ENCODE peak calls at places on chromosomes 1 and 21, in four cellular contexts. N, V, F and P are unnamed samples.

GRCh38 chr1:60103186-60103585 is 29.6 kb upstream of the C1orf87 start:
- DNase-seq in F (no peak), V (no peak), N (no peak), P (no peak)

GRCh38 chr1:228307218-228308023 is 99.2 kb downstream of the TRIM11 start:
- DNase-seq in V (no peak), N (peak; percentile 45), F (no peak), P (no peak)

GRCh38 chr1:100164702-100165101 is 13.4 kb downstream of the LRRC39 start:
- DNase-seq in V (no peak), F (no peak), N (no peak), P (no peak)

GRCh38 chr1:64268653-64269557 is 65.5 kb downstream of the UBE2U start:
- DNase-seq in N (no peak), F (peak; percentile 88), V (peak; percentile 73), P (peak; percentile 47)

GRCh38 chr1:72649974-72650373 is 367.6 kb upstream of the NEGR1 start:
- DNase-seq in V (no peak), N (no peak), F (no peak), P (no peak)

GRCh38 chr1:235093013-235093618 is 35.5 kb downstream of the TOMM20 start:
- DNase-seq in F (peak; percentile 78), N (no peak), V (no peak), P (no peak)

GRCh38 chr1:15328245-15328784 is 81.3 kb downstream of the FHAD1 start:
- DNase-seq in F (no peak), N (peak; percentile 24), V (no peak), P (no peak)

GRCh38 chr21:45306832-45307571 is 19.3 kb upstream of the POFUT2 start:
- DNase-seq in V (no peak), F (peak; percentile 73), N (peak; percentile 72), P (no peak)

GRCh38 chr1:223776075-223776814 is 63.9 kb downstream of the CAPN2 start:
- DNase-seq in F (no peak), N (no peak), V (no peak), P (peak; percentile 17)

GRCh38 chr1:34370748-34371147 is 194.0 kb downstream of the C1orf94 start:
- DNase-seq in N (no peak), F (no peak), V (no peak), P (no peak)

GRCh38 chr1:25173809-25174320 is 58.4 kb downstream of the SYF2 start:
- DNase-seq in V (no peak), F (no peak), N (no peak), P (no peak)

GRCh38 chr1:18711003-18711402 is 80.4 kb downstream of the PAX7 start:
- DNase-seq in F (no peak), V (no peak), N (no peak), P (no peak)

GRCh38 chr1:217343907-217344306 is 287.0 kb downstream of the GPATCH2 start:
- DNase-seq in N (no peak), F (peak; percentile 21), V (no peak), P (no peak)

GRCh38 chr1:156750191-156750931 is 1.1 kb downstream of the HDGF start:
- DNase-seq in N (peak; percentile 52), F (peak; percentile 17), V (peak; percentile 85), P (no peak)

GRCh38 chr1:50974618-50974935 is 4.5 kb downstream of the CDKN2C start:
- DNase-seq in N (no peak), F (no peak), V (no peak), P (no peak)
- H3K4me3 ChIP-seq in N (no peak overlapping the region), F (no peak overlapping the region), V (no peak overlapping the region), P (no peak overlapping the region)

GRCh38 chr21:31330144-31330483 is 13.9 kb downstream of the TIAM1 start:
- DNase-seq in F (no peak), V (no peak), N (no peak), P (no peak)
- H3K27ac ChIP-seq in F (no peak overlapping the region), V (no peak overlapping the region), N (no peak overlapping the region), P (no peak overlapping the region)

DNA sequence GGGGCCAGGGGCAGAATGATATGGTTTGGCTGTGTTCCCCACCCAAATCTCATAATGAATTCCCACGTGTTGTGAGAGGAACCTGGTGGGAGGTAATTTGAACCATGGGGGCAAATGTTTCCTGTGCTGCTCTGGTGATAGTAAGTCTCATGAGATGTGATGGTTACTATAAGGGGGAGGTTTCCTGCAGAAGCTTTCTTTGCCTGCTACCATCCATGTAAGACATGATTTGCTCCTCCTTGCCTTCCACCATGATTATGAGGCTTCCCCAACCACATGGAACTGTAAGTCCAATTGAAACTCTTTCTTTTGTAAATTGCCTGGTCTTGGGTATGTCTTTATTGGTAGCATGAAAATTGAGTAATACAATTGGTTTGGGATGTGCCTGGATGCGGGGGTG is 33.7 kb upstream of the LIN9 start:
- DNase-seq in N (no peak), F (no peak), V (no peak), P (no peak)
- H3K4me3 ChIP-seq in N (no peak overlapping the region), F (no peak overlapping the region), V (no peak overlapping the region), P (no peak overlapping the region)

DNA sequence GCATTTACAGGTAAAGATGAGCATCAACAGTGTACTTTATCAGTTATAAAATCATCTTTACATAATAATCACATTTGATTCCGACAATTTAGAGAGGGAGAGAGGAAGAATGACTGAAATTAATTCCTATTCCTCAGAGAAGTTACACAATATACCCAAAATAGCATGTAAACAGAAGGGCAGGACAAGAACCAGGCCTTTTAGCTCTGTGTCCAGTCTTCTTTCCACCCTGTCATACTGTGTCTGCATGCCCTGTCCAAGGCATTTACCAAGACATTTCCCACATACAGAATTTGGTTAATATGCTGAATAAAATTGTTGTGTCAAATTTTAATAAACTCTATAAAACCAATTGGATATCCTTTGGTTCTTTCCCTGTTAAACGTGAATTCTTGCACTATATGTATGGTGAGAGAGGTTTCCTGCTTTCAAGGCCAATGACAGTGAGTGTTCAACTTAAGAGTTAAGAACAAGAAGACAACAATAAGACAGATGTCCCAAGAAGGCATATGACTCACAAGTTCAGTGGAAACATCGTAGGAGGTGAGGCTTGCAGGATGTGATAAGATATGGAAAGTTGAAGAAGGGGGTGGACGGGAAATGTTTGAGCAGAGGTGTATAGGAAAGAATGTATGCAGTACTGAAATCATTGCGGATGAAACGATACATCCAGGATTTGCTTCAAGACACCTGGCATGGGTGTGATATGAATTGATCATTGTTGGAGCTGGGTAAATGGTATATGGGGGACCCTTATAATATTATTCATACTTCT is 20.8 kb downstream of the LRRC8B start:
- DNase-seq in F (no peak), V (no peak), N (no peak), P (no peak)
- H3K27ac ChIP-seq in F (no peak overlapping the region), V (no peak overlapping the region), N (no peak overlapping the region), P (no peak overlapping the region)

GRCh38 chr1:177165069-177165439 is 542 bp upstream of the ASTN1 start:
- DNase-seq in N (no peak), F (no peak), V (no peak), P (no peak)
- H3K4me3 ChIP-seq in N (no peak overlapping the region), F (peak overlapping the region; percentile 69), V (no peak overlapping the region), P (no peak overlapping the region)